ENCODE peak calls at places on chromosomes 4 and X, in nine cellular contexts. One of them, this sample, is unnamed. For H3K36me3, the result is how much of the 10 kb centered on the place peaks cover.

GRCh38 chr4:11724731-11725130 is 296.0 kb upstream of the HS3ST1 start:
- DNase-seq in suprapubic skin: no peak
- DNase-seq in prostate gland: no peak
- DNase-seq in HCT116: no peak
- DNase-seq in endothelial cell of umbilical vein: peak
- DNase-seq in uterus: no peak
- DNase-seq in K562: no peak
- DNase-seq in IMR-90: peak
- DNase-seq in sigmoid colon: no peak
- DNase-seq in this sample: no peak

GRCh38 chr4:10853196-10853595 is 168.6 kb upstream of the CLNK start:
- DNase-seq in K562: no peak
- DNase-seq in suprapubic skin: no peak
- DNase-seq in IMR-90: no peak
- DNase-seq in uterus: no peak
- DNase-seq in HCT116: no peak
- DNase-seq in prostate gland: no peak
- DNase-seq in endothelial cell of umbilical vein: no peak
- DNase-seq in sigmoid colon: no peak
- DNase-seq in this sample: no peak

GRCh38 chr4:52983563-52984303 is 121.6 kb downstream of the RASL11B start:
- DNase-seq in sigmoid colon: no peak
- DNase-seq in IMR-90: peak
- DNase-seq in suprapubic skin: no peak
- DNase-seq in prostate gland: peak
- DNase-seq in uterus: no peak
- DNase-seq in endothelial cell of umbilical vein: peak
- DNase-seq in K562: peak
- DNase-seq in HCT116: peak
- DNase-seq in this sample: no peak

GRCh38 chr4:110639207-110640092 is 16.6 kb upstream of the PITX2 start:
- DNase-seq in uterus: no peak
- DNase-seq in endothelial cell of umbilical vein: no peak
- DNase-seq in HCT116: no peak
- DNase-seq in prostate gland: no peak
- DNase-seq in IMR-90: no peak
- DNase-seq in sigmoid colon: no peak
- DNase-seq in K562: no peak
- DNase-seq in suprapubic skin: no peak
- DNase-seq in this sample: no peak

GRCh38 chr4:176499518-176499917 is 179.8 kb downstream of the SPCS3 start:
- DNase-seq in suprapubic skin: no peak
- DNase-seq in uterus: no peak
- DNase-seq in IMR-90: peak
- DNase-seq in K562: no peak
- DNase-seq in endothelial cell of umbilical vein: peak
- DNase-seq in HCT116: no peak
- DNase-seq in prostate gland: no peak
- DNase-seq in sigmoid colon: no peak
- DNase-seq in this sample: no peak

GRCh38 chr4:33780952-33781655 is 2463.2 kb downstream of the ARAP2 start:
- DNase-seq in K562: no peak
- DNase-seq in sigmoid colon: no peak
- DNase-seq in uterus: no peak
- DNase-seq in HCT116: peak
- DNase-seq in prostate gland: no peak
- DNase-seq in suprapubic skin: no peak
- DNase-seq in endothelial cell of umbilical vein: peak
- DNase-seq in IMR-90: peak
- DNase-seq in this sample: no peak

GRCh38 chrX:68584221-68584620 is 63.2 kb upstream of the STARD8 start:
- DNase-seq in uterus: no peak
- DNase-seq in suprapubic skin: no peak
- DNase-seq in endothelial cell of umbilical vein: no peak
- DNase-seq in IMR-90: no peak
- DNase-seq in HCT116: no peak
- DNase-seq in prostate gland: no peak
- DNase-seq in K562: peak
- DNase-seq in sigmoid colon: no peak
- DNase-seq in this sample: no peak

GRCh38 chr4:18075823-18076433 is 54.4 kb upstream of the LCORL start:
- DNase-seq in IMR-90: peak
- DNase-seq in HCT116: peak
- DNase-seq in prostate gland: no peak
- DNase-seq in endothelial cell of umbilical vein: peak
- DNase-seq in uterus: peak
- DNase-seq in K562: peak
- DNase-seq in sigmoid colon: no peak
- DNase-seq in suprapubic skin: no peak
- DNase-seq in this sample: peak

GRCh38 chr4:51836531-51836930 is 6.4 kb upstream of the DCUN1D4 start:
- DNase-seq in endothelial cell of umbilical vein: no peak
- DNase-seq in IMR-90: no peak
- DNase-seq in sigmoid colon: no peak
- DNase-seq in uterus: no peak
- DNase-seq in HCT116: no peak
- DNase-seq in K562: no peak
- DNase-seq in prostate gland: no peak
- DNase-seq in suprapubic skin: no peak
- DNase-seq in this sample: no peak

GRCh38 chrX:107935664-107936433 is 46.3 kb downstream of the TEX13B start:
- DNase-seq in IMR-90: no peak
- DNase-seq in sigmoid colon: no peak
- DNase-seq in K562: no peak
- DNase-seq in prostate gland: no peak
- DNase-seq in suprapubic skin: no peak
- DNase-seq in HCT116: no peak
- DNase-seq in uterus: no peak
- DNase-seq in endothelial cell of umbilical vein: no peak
- DNase-seq in this sample: no peak

GRCh38 chrX:13473666-13474516 is 95.5 kb upstream of the EGFL6 start:
- DNase-seq in sigmoid colon: no peak
- DNase-seq in uterus: no peak
- DNase-seq in endothelial cell of umbilical vein: no peak
- DNase-seq in K562: no peak
- DNase-seq in IMR-90: peak
- DNase-seq in suprapubic skin: no peak
- DNase-seq in HCT116: no peak
- DNase-seq in prostate gland: no peak
- DNase-seq in this sample: no peak

GRCh38 chr4:159941076-159941475 is 838.2 kb downstream of the RAPGEF2 start:
- DNase-seq in prostate gland: no peak
- DNase-seq in uterus: no peak
- DNase-seq in K562: no peak
- DNase-seq in IMR-90: no peak
- DNase-seq in suprapubic skin: no peak
- DNase-seq in endothelial cell of umbilical vein: no peak
- DNase-seq in HCT116: no peak
- DNase-seq in sigmoid colon: no peak
- DNase-seq in this sample: no peak

GRCh38 chrX:108000751-108001150 is 18.6 kb upstream of the TEX13B start:
- DNase-seq in IMR-90: no peak
- DNase-seq in HCT116: no peak
- DNase-seq in K562: no peak
- DNase-seq in suprapubic skin: no peak
- DNase-seq in endothelial cell of umbilical vein: no peak
- DNase-seq in uterus: no peak
- DNase-seq in prostate gland: peak
- DNase-seq in sigmoid colon: no peak
- DNase-seq in this sample: no peak

GRCh38 chrX:121254336-121254735 is 206.9 kb downstream of the GLUD2 start:
- DNase-seq in IMR-90: no peak
- DNase-seq in HCT116: no peak
- DNase-seq in endothelial cell of umbilical vein: no peak
- DNase-seq in uterus: no peak
- DNase-seq in suprapubic skin: no peak
- DNase-seq in K562: no peak
- DNase-seq in prostate gland: no peak
- DNase-seq in sigmoid colon: no peak
- DNase-seq in this sample: no peak

GRCh38 chr4:186949847-186950246 is 226.2 kb upstream of the FAT1 start:
- DNase-seq in suprapubic skin: no peak
- DNase-seq in sigmoid colon: no peak
- DNase-seq in K562: no peak
- DNase-seq in HCT116: no peak
- DNase-seq in endothelial cell of umbilical vein: no peak
- DNase-seq in prostate gland: no peak
- DNase-seq in IMR-90: no peak
- DNase-seq in uterus: no peak
- DNase-seq in this sample: no peak

GRCh38 chr4:8838296-8838695 is 33.3 kb downstream of the HMX1 start:
- DNase-seq in suprapubic skin: peak
- DNase-seq in HCT116: no peak
- DNase-seq in K562: no peak
- DNase-seq in sigmoid colon: no peak
- DNase-seq in prostate gland: no peak
- DNase-seq in endothelial cell of umbilical vein: no peak
- DNase-seq in IMR-90: no peak
- DNase-seq in uterus: no peak
- DNase-seq in this sample: no peak

GRCh38 chr4:93127489-93127888 is 701.1 kb upstream of the ATOH1 start:
- DNase-seq in suprapubic skin: no peak
- DNase-seq in K562: no peak
- DNase-seq in HCT116: no peak
- DNase-seq in IMR-90: no peak
- DNase-seq in endothelial cell of umbilical vein: no peak
- DNase-seq in uterus: no peak
- DNase-seq in prostate gland: no peak
- DNase-seq in sigmoid colon: no peak
- DNase-seq in this sample: no peak

GRCh38 chrX:28042260-28042659 is 61.0 kb upstream of the DCAF8L1 start:
- DNase-seq in uterus: no peak
- DNase-seq in suprapubic skin: no peak
- DNase-seq in sigmoid colon: no peak
- DNase-seq in K562: no peak
- DNase-seq in prostate gland: no peak
- DNase-seq in IMR-90: no peak
- DNase-seq in endothelial cell of umbilical vein: no peak
- DNase-seq in HCT116: no peak
- DNase-seq in this sample: no peak

GRCh38 chr4:100042711-100043110 is 92.6 kb upstream of the H2AZ1 start:
- DNase-seq in IMR-90: peak
- DNase-seq in uterus: no peak
- DNase-seq in prostate gland: no peak
- DNase-seq in K562: no peak
- DNase-seq in suprapubic skin: no peak
- DNase-seq in sigmoid colon: no peak
- DNase-seq in endothelial cell of umbilical vein: no peak
- DNase-seq in HCT116: no peak
- DNase-seq in this sample: no peak
- H3K36me3 ChIP-seq in IMR-90: under half
- H3K36me3 ChIP-seq in uterus: under half
- H3K36me3 ChIP-seq in prostate gland: under half
- H3K36me3 ChIP-seq in K562: under half
- H3K36me3 ChIP-seq in suprapubic skin: under half
- H3K36me3 ChIP-seq in sigmoid colon: under half
- H3K36me3 ChIP-seq in endothelial cell of umbilical vein: under half
- H3K36me3 ChIP-seq in HCT116: under half
- H3K36me3 ChIP-seq in this sample: under half

GRCh38 chr4:158671915-158672806 is at the start of gene ETFDH:
- DNase-seq in K562: peak
- DNase-seq in sigmoid colon: peak
- DNase-seq in uterus: peak
- DNase-seq in endothelial cell of umbilical vein: peak
- DNase-seq in HCT116: peak
- DNase-seq in suprapubic skin: peak
- DNase-seq in prostate gland: peak
- DNase-seq in IMR-90: peak
- DNase-seq in this sample: peak
- TF ChIP-seq POLR2A in K562: peak
- TF ChIP-seq POLR2A in sigmoid colon: peak
- TF ChIP-seq POLR2A in uterus: peak
- TF ChIP-seq POLR2A in endothelial cell of umbilical vein: no peak
- TF ChIP-seq POLR2A in HCT116: peak
- TF ChIP-seq POLR2A in suprapubic skin: peak
- TF ChIP-seq POLR2A in prostate gland: peak
- TF ChIP-seq POLR2A in IMR-90: no peak
- TF ChIP-seq POLR2A in this sample: peak

GRCh38 chr4:127781303-127782024 is 658 bp upstream of the HSPA4L start:
- DNase-seq in K562: no peak
- DNase-seq in IMR-90: peak
- DNase-seq in HCT116: no peak
- DNase-seq in endothelial cell of umbilical vein: no peak
- DNase-seq in uterus: peak
- DNase-seq in sigmoid colon: peak
- DNase-seq in prostate gland: peak
- DNase-seq in suprapubic skin: peak
- DNase-seq in this sample: peak

GRCh38 chr4:127782275-127783025 is at the start of gene HSPA4L:
- DNase-seq in suprapubic skin: peak
- DNase-seq in endothelial cell of umbilical vein: peak
- DNase-seq in uterus: peak
- DNase-seq in HCT116: peak
- DNase-seq in prostate gland: no peak
- DNase-seq in sigmoid colon: peak
- DNase-seq in K562: peak
- DNase-seq in IMR-90: peak
- DNase-seq in this sample: peak

GRCh38 chr4:127783026-127783769 is 1.1 kb downstream of the HSPA4L start:
- DNase-seq in suprapubic skin: peak
- DNase-seq in endothelial cell of umbilical vein: peak
- DNase-seq in uterus: peak
- DNase-seq in prostate gland: peak
- DNase-seq in sigmoid colon: peak
- DNase-seq in HCT116: peak
- DNase-seq in K562: peak
- DNase-seq in IMR-90: peak
- DNase-seq in this sample: peak

GRCh38 chr4:127780598-127780997 is 1.5 kb upstream of the HSPA4L start:
- DNase-seq in K562: no peak
- DNase-seq in suprapubic skin: no peak
- DNase-seq in IMR-90: no peak
- DNase-seq in prostate gland: no peak
- DNase-seq in HCT116: no peak
- DNase-seq in endothelial cell of umbilical vein: no peak
- DNase-seq in sigmoid colon: no peak
- DNase-seq in uterus: no peak
- DNase-seq in this sample: no peak

GRCh38 chr4:127782025-127782274 is 172 bp upstream of the HSPA4L start:
- DNase-seq in K562: peak
- DNase-seq in prostate gland: peak
- DNase-seq in uterus: peak
- DNase-seq in sigmoid colon: no peak
- DNase-seq in endothelial cell of umbilical vein: no peak
- DNase-seq in HCT116: peak
- DNase-seq in IMR-90: peak
- DNase-seq in suprapubic skin: peak
- DNase-seq in this sample: peak
- TF ChIP-seq CTCF in K562: no peak
- TF ChIP-seq CTCF in prostate gland: no peak
- TF ChIP-seq CTCF in uterus: no peak
- TF ChIP-seq CTCF in sigmoid colon: no peak
- TF ChIP-seq CTCF in endothelial cell of umbilical vein: peak
- TF ChIP-seq CTCF in HCT116: no peak
- TF ChIP-seq CTCF in IMR-90: no peak
- TF ChIP-seq CTCF in suprapubic skin: no peak
- TF ChIP-seq CTCF in this sample: no peak

DNA sequence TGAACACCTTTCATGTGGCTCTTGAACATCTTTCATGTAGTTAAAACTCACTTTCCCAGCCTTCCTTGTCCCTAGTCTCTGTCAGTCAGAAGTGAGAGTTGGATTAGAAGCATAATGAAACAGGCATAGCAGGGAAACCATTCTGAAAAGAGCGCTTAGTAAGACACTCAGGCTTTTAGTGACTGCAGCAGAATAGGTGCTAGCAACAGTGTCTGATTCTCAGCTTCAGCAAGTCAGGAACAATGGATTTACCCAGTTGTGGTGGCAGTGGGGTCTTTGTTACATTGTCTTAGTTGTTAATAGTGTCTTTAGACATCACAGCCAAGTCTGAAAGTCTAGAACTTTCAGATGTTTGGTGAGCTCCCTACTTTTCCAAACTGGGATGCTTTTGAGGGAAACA is 177.1 kb upstream of the PCDH7 start:
- DNase-seq in sigmoid colon: no peak
- DNase-seq in IMR-90: no peak
- DNase-seq in HCT116: no peak
- DNase-seq in prostate gland: no peak
- DNase-seq in K562: no peak
- DNase-seq in uterus: no peak
- DNase-seq in endothelial cell of umbilical vein: no peak
- DNase-seq in suprapubic skin: no peak
- DNase-seq in this sample: no peak
- H3K36me3 ChIP-seq in sigmoid colon: under half
- H3K36me3 ChIP-seq in IMR-90: under half
- H3K36me3 ChIP-seq in HCT116: under half
- H3K36me3 ChIP-seq in prostate gland: under half
- H3K36me3 ChIP-seq in K562: under half
- H3K36me3 ChIP-seq in uterus: under half
- H3K36me3 ChIP-seq in endothelial cell of umbilical vein: under half
- H3K36me3 ChIP-seq in suprapubic skin: under half
- H3K36me3 ChIP-seq in this sample: under half